ENCODE peak calls at places on chromosomes 11 and 22, in six cellular contexts. I is Calu3, B is GM04504, R is tibial nerve, K is dorsolateral prefrontal cortex, X is HEK293T. V is an unnamed sample.

GRCh38 chr11:58011771-58012170 is 11.9 kb upstream of the OR9Q1 start:
- DNase-seq in I (no peak), X (no peak), B (no peak), R (no peak), K (no peak), V (no peak)

GRCh38 chr22:23534851-23535717 is 45.0 kb downstream of the IGLL1 start:
- DNase-seq in I (no peak), K (no peak), X (no peak), R (no peak), B (no peak), V (no peak)

GRCh38 chr11:70501026-70501901 is 102.9 kb downstream of the CTTN start:
- DNase-seq in I (no peak), K (peak), X (no peak), R (no peak), B (no peak), V (no peak)

GRCh38 chr22:42172385-42173172 is 42.0 kb upstream of the CYP2D6 start:
- DNase-seq in X (no peak), R (no peak), I (no peak), B (no peak), K (no peak), V (no peak)

GRCh38 chr11:114215871-114216803 is 80.1 kb upstream of the NNMT start:
- DNase-seq in X (no peak), I (no peak), K (no peak), R (no peak), B (no peak), V (no peak)

GRCh38 chr22:23913306-23913660 is 19.1 kb downstream of the MIF start:
- DNase-seq in X (no peak), K (no peak), R (no peak), B (no peak), I (no peak), V (no peak)

GRCh38 chr11:832529-833113 is at the start of gene CD151:
- DNase-seq in X (peak), K (no peak), I (peak), R (no peak), B (no peak), V (no peak)

GRCh38 chr11:72072348-72072747 is 8.0 kb downstream of the NUMA1 start:
- DNase-seq in K (no peak), B (peak), X (no peak), I (peak), R (no peak), V (no peak)

GRCh38 chr11:112225753-112226061 is 521 bp upstream of the PTS start:
- DNase-seq in R (no peak), I (no peak), B (no peak), X (no peak), K (no peak), V (no peak)

GRCh38 chr22:30214703-30215405 is 31.7 kb downstream of the LIF start:
- DNase-seq in R (no peak), X (no peak), K (no peak), I (no peak), B (no peak), V (no peak)

GRCh38 chr22:27245056-27245455 is 556.5 kb downstream of the MN1 start:
- DNase-seq in X (no peak), I (no peak), B (no peak), R (no peak), K (no peak), V (no peak)

GRCh38 chr11:93568726-93569125 is 25.5 kb upstream of the SMCO4 start:
- DNase-seq in B (no peak), I (no peak), R (no peak), X (no peak), K (no peak), V (no peak)

GRCh38 chr11:35247863-35248262 is 108.9 kb downstream of the CD44 start:
- DNase-seq in K (no peak), X (no peak), I (no peak), R (no peak), B (no peak), V (no peak)

GRCh38 chr11:68377389-68377795 is 65.0 kb downstream of the LRP5 start:
- DNase-seq in R (no peak), I (peak), K (no peak), X (no peak), B (no peak), V (no peak)

GRCh38 chr11:13251961-13252360 is 25.6 kb upstream of the BMAL1 start:
- DNase-seq in I (no peak), B (no peak), K (no peak), R (no peak), X (no peak), V (no peak)

GRCh38 chr11:130118636-130119387 is 40.8 kb upstream of the ST14 start:
- DNase-seq in X (no peak), K (no peak), R (no peak), I (no peak), B (no peak), V (no peak)

GRCh38 chr11:65424200-65425104 is 1.9 kb downstream of the NEAT1 start:
- DNase-seq in R (peak), B (peak), X (no peak), K (peak), I (no peak), V (peak)

GRCh38 chr11:42552786-42553185 is 759.0 kb upstream of the API5 start:
- DNase-seq in R (no peak), K (no peak), I (no peak), B (peak), X (no peak), V (no peak)

GRCh38 chr11:115577701-115578100 is 73.5 kb upstream of the CADM1 start:
- DNase-seq in I (no peak), K (no peak), R (no peak), B (no peak), X (no peak), V (no peak)

GRCh38 chr22:30892731-30893221 is 75.8 kb downstream of the MORC2 start:
- DNase-seq in K (no peak), X (no peak), R (no peak), I (no peak), B (no peak), V (no peak)

GRCh38 chr11:86047275-86047991 is 21.5 kb downstream of the PICALM start:
- DNase-seq in R (no peak), K (no peak), B (peak), I (no peak), X (no peak), V (no peak)

GRCh38 chr11:44036811-44037657 is 10.7 kb upstream of the ACCSL start:
- DNase-seq in R (peak), B (peak), I (peak), X (peak), K (peak), V (no peak)

GRCh38 chr11:66176650-66177049 is 91.8 kb upstream of the RAB1B start:
- DNase-seq in B (no peak), R (no peak), X (no peak), K (no peak), I (no peak), V (no peak)

GRCh38 chr11:7196396-7197146 is 55.1 kb upstream of the SYT9 start:
- DNase-seq in K (no peak), X (no peak), I (no peak), R (no peak), B (no peak), V (no peak)

GRCh38 chr22:38901111-38901641 is 29.2 kb upstream of the CBX6 start:
- DNase-seq in I (no peak), B (no peak), R (no peak), K (no peak), X (no peak), V (no peak)

GRCh38 chr11:81211050-81211449 is 1522.6 kb downstream of the FAM181B start:
- DNase-seq in R (no peak), X (no peak), K (no peak), I (no peak), B (no peak), V (no peak)

GRCh38 chr11:62108971-62109391 is 14.8 kb upstream of the INCENP start:
- DNase-seq in R (no peak), X (no peak), I (no peak), K (no peak), B (no peak), V (no peak)

GRCh38 chr11:106624377-106624776 is 393.9 kb downstream of the GUCY1A2 start:
- DNase-seq in X (peak), I (no peak), B (no peak), R (no peak), K (no peak), V (no peak)

GRCh38 chr11:134041791-134042696 is 26.8 kb upstream of the JAM3 start:
- DNase-seq in R (no peak), X (no peak), I (no peak), B (peak), K (no peak), V (no peak)

GRCh38 chr11:1675536-1676253 is 21.3 kb upstream of the KRTAP5-6 start:
- DNase-seq in B (no peak), I (no peak), X (no peak), K (no peak), R (no peak), V (no peak)

GRCh38 chr11:117884994-117885393 is 8.5 kb upstream of the FXYD6 start:
- DNase-seq in B (no peak), X (no peak), R (no peak), I (no peak), K (no peak), V (no peak)

GRCh38 chr11:34501962-34502361 is 11.6 kb downstream of the ELF5 start:
- DNase-seq in B (no peak), R (no peak), I (no peak), K (no peak), X (no peak), V (no peak)

GRCh38 chr22:48340727-48341709 is 1486.7 kb downstream of the BRD1 start:
- DNase-seq in R (no peak), X (no peak), I (no peak), K (peak), B (no peak), V (no peak)

GRCh38 chr22:45034821-45035220 is 25.0 kb upstream of the PHF21B start:
- DNase-seq in I (no peak), R (no peak), X (no peak), K (no peak), B (no peak), V (no peak)

GRCh38 chr22:35645646-35646045 is 2.6 kb upstream of the APOL6 start:
- DNase-seq in B (no peak), R (no peak), X (no peak), K (no peak), I (no peak), V (no peak)